ENCODE peak calls at places on chromosome 14, in seven cellular contexts. H, X, G, C, A, O and E are unnamed samples.

GRCh38 chr14:79584679-79585078 is 626.6 kb downstream of the DIO2 start:
- DNase-seq in C (no peak), A (no peak), H (peak), O (peak), X (no peak), G (no peak), E (no peak)

GRCh38 chr14:96894966-96895365 is 97.8 kb downstream of the VRK1 start:
- DNase-seq in H (no peak), C (no peak), X (no peak), O (no peak), G (no peak), A (no peak), E (no peak)

GRCh38 chr14:94769413-94770250 is at the start of gene GSC:
- DNase-seq in X (peak), A (no peak), H (no peak), O (peak), G (no peak), C (no peak), E (no peak)

GRCh38 chr14:52363001-52363704 is 49.0 kb downstream of the PTGER2 start:
- DNase-seq in G (no peak), O (no peak), H (no peak), A (no peak), X (no peak), C (no peak), E (no peak)

GRCh38 chr14:73789996-73790581 is 61.5 kb upstream of the PTGR2 start:
- DNase-seq in X (no peak), G (peak), C (peak), A (no peak), H (peak), O (no peak), E (no peak)

GRCh38 chr14:24013654-24014514 is 25.2 kb downstream of the DHRS4L2 start:
- DNase-seq in A (no peak), H (peak), C (no peak), O (peak), G (peak), X (peak), E (peak)

GRCh38 chr14:34733245-34733644 is 18.9 kb upstream of the CFL2 start:
- DNase-seq in G (no peak), A (no peak), X (no peak), O (no peak), C (no peak), H (no peak), E (no peak)

GRCh38 chr14:37583358-37584210 is 11.5 kb downstream of the FOXA1 start:
- DNase-seq in A (no peak), X (peak), O (peak), C (no peak), G (no peak), H (no peak), E (no peak)

GRCh38 chr14:105379946-105380345 is 18.4 kb upstream of the TEX22 start:
- DNase-seq in H (no peak), X (no peak), C (no peak), A (no peak), G (no peak), O (no peak), E (no peak)

GRCh38 chr14:81298122-81298521 is 77.4 kb upstream of the GTF2A1 start:
- DNase-seq in X (no peak), G (no peak), C (no peak), H (no peak), O (no peak), A (no peak), E (no peak)

GRCh38 chr14:104486222-104486743 is 93.3 kb upstream of the C14orf180 start:
- DNase-seq in G (no peak), C (no peak), X (no peak), H (no peak), A (no peak), O (no peak), E (no peak)